ENCODE peak calls at places on chromosomes 13 and 19, in eight cellular contexts. One of them, this sample, is unnamed.

GRCh38 chr13:35876601-35877000 is 254.6 kb downstream of the DCLK1 start:
- DNase-seq in HTR-8/SVneo: no peak
- DNase-seq in C1 segment of cervical spinal cord: no peak
- DNase-seq in activated CD4-positive, alpha-beta T cell treated with anti-CD3 and anti-CD28 coated beads, Interleukin-2, amount 10 ng/mL, durations not matched to agents 7 days and 5 days: no peak
- DNase-seq in upper lobe of right lung: no peak
- DNase-seq in tibial nerve: no peak
- DNase-seq in thyroid gland: no peak
- DNase-seq in adipocyte: peak; percentile 32
- DNase-seq in this sample: no peak

GRCh38 chr13:48831248-48831647 is 144.5 kb upstream of the FNDC3A start:
- DNase-seq in upper lobe of right lung: no peak
- DNase-seq in activated CD4-positive, alpha-beta T cell treated with anti-CD3 and anti-CD28 coated beads, Interleukin-2, amount 10 ng/mL, durations not matched to agents 7 days and 5 days: no peak
- DNase-seq in C1 segment of cervical spinal cord: no peak
- DNase-seq in thyroid gland: no peak
- DNase-seq in adipocyte: no peak
- DNase-seq in HTR-8/SVneo: no peak
- DNase-seq in tibial nerve: no peak
- DNase-seq in this sample: no peak

GRCh38 chr13:23547000-23547590 is 23.1 kb upstream of the TNFRSF19 start:
- DNase-seq in upper lobe of right lung: no peak
- DNase-seq in C1 segment of cervical spinal cord: no peak
- DNase-seq in HTR-8/SVneo: no peak
- DNase-seq in activated CD4-positive, alpha-beta T cell treated with anti-CD3 and anti-CD28 coated beads, Interleukin-2, amount 10 ng/mL, durations not matched to agents 7 days and 5 days: no peak
- DNase-seq in thyroid gland: peak; percentile 51
- DNase-seq in adipocyte: peak; percentile 54
- DNase-seq in tibial nerve: no peak
- DNase-seq in this sample: peak; percentile 15

GRCh38 chr13:32804673-32805260 is 211.5 kb upstream of the KL start:
- DNase-seq in HTR-8/SVneo: no peak
- DNase-seq in C1 segment of cervical spinal cord: no peak
- DNase-seq in adipocyte: peak; percentile 45
- DNase-seq in tibial nerve: no peak
- DNase-seq in upper lobe of right lung: no peak
- DNase-seq in thyroid gland: no peak
- DNase-seq in activated CD4-positive, alpha-beta T cell treated with anti-CD3 and anti-CD28 coated beads, Interleukin-2, amount 10 ng/mL, durations not matched to agents 7 days and 5 days: no peak
- DNase-seq in this sample: no peak

GRCh38 chr13:80469841-80470378 is 129.0 kb upstream of the SPRY2 start:
- DNase-seq in thyroid gland: peak; percentile 23
- DNase-seq in C1 segment of cervical spinal cord: no peak
- DNase-seq in tibial nerve: peak; percentile 87
- DNase-seq in upper lobe of right lung: no peak
- DNase-seq in HTR-8/SVneo: peak; percentile 21
- DNase-seq in adipocyte: peak; percentile 91
- DNase-seq in activated CD4-positive, alpha-beta T cell treated with anti-CD3 and anti-CD28 coated beads, Interleukin-2, amount 10 ng/mL, durations not matched to agents 7 days and 5 days: no peak
- DNase-seq in this sample: peak; percentile 74

GRCh38 chr19:30245401-30246039 is 126.7 kb upstream of the ZNF536 start:
- DNase-seq in adipocyte: no peak
- DNase-seq in HTR-8/SVneo: no peak
- DNase-seq in upper lobe of right lung: no peak
- DNase-seq in thyroid gland: no peak
- DNase-seq in activated CD4-positive, alpha-beta T cell treated with anti-CD3 and anti-CD28 coated beads, Interleukin-2, amount 10 ng/mL, durations not matched to agents 7 days and 5 days: no peak
- DNase-seq in C1 segment of cervical spinal cord: peak; percentile 13
- DNase-seq in tibial nerve: no peak
- DNase-seq in this sample: no peak

GRCh38 chr19:28394705-28395104 is 818.2 kb downstream of the UQCRFS1 start:
- DNase-seq in C1 segment of cervical spinal cord: no peak
- DNase-seq in activated CD4-positive, alpha-beta T cell treated with anti-CD3 and anti-CD28 coated beads, Interleukin-2, amount 10 ng/mL, durations not matched to agents 7 days and 5 days: no peak
- DNase-seq in upper lobe of right lung: no peak
- DNase-seq in adipocyte: no peak
- DNase-seq in HTR-8/SVneo: no peak
- DNase-seq in thyroid gland: no peak
- DNase-seq in tibial nerve: no peak
- DNase-seq in this sample: no peak

GRCh38 chr13:112238436-112238995 is 137.6 kb upstream of the SPACA7 start:
- DNase-seq in HTR-8/SVneo: no peak
- DNase-seq in activated CD4-positive, alpha-beta T cell treated with anti-CD3 and anti-CD28 coated beads, Interleukin-2, amount 10 ng/mL, durations not matched to agents 7 days and 5 days: no peak
- DNase-seq in C1 segment of cervical spinal cord: no peak
- DNase-seq in upper lobe of right lung: peak; percentile 40
- DNase-seq in thyroid gland: no peak
- DNase-seq in tibial nerve: no peak
- DNase-seq in adipocyte: no peak
- DNase-seq in this sample: no peak

GRCh38 chr19:10461047-10461949 is 41.0 kb downstream of the PDE4A start:
- DNase-seq in upper lobe of right lung: peak; percentile 95
- DNase-seq in adipocyte: peak; percentile 95
- DNase-seq in HTR-8/SVneo: peak; percentile 86
- DNase-seq in activated CD4-positive, alpha-beta T cell treated with anti-CD3 and anti-CD28 coated beads, Interleukin-2, amount 10 ng/mL, durations not matched to agents 7 days and 5 days: peak; percentile 84
- DNase-seq in C1 segment of cervical spinal cord: peak; percentile 90
- DNase-seq in thyroid gland: peak; percentile 81
- DNase-seq in tibial nerve: peak; percentile 96
- DNase-seq in this sample: peak; percentile 94

GRCh38 chr19:6888967-6889366 is 1.6 kb downstream of the ADGRE1 start:
- DNase-seq in tibial nerve: no peak
- DNase-seq in HTR-8/SVneo: no peak
- DNase-seq in C1 segment of cervical spinal cord: no peak
- DNase-seq in thyroid gland: no peak
- DNase-seq in adipocyte: no peak
- DNase-seq in upper lobe of right lung: no peak
- DNase-seq in activated CD4-positive, alpha-beta T cell treated with anti-CD3 and anti-CD28 coated beads, Interleukin-2, amount 10 ng/mL, durations not matched to agents 7 days and 5 days: no peak
- DNase-seq in this sample: no peak

GRCh38 chr13:41458187-41458938 is 1.0 kb downstream of the RGCC start:
- DNase-seq in HTR-8/SVneo: no peak
- DNase-seq in thyroid gland: peak; percentile 23
- DNase-seq in tibial nerve: no peak
- DNase-seq in C1 segment of cervical spinal cord: peak; percentile 50
- DNase-seq in adipocyte: peak; percentile 51
- DNase-seq in activated CD4-positive, alpha-beta T cell treated with anti-CD3 and anti-CD28 coated beads, Interleukin-2, amount 10 ng/mL, durations not matched to agents 7 days and 5 days: peak; percentile 57
- DNase-seq in upper lobe of right lung: peak; percentile 77
- DNase-seq in this sample: peak; percentile 46

GRCh38 chr13:110287031-110287828 is 19.7 kb downstream of the COL4A1 start:
- DNase-seq in activated CD4-positive, alpha-beta T cell treated with anti-CD3 and anti-CD28 coated beads, Interleukin-2, amount 10 ng/mL, durations not matched to agents 7 days and 5 days: no peak
- DNase-seq in HTR-8/SVneo: no peak
- DNase-seq in thyroid gland: no peak
- DNase-seq in adipocyte: no peak
- DNase-seq in upper lobe of right lung: no peak
- DNase-seq in C1 segment of cervical spinal cord: no peak
- DNase-seq in tibial nerve: no peak
- DNase-seq in this sample: no peak

GRCh38 chr19:13071444-13072205 is 31.0 kb downstream of the LYL1 start:
- DNase-seq in upper lobe of right lung: no peak
- DNase-seq in activated CD4-positive, alpha-beta T cell treated with anti-CD3 and anti-CD28 coated beads, Interleukin-2, amount 10 ng/mL, durations not matched to agents 7 days and 5 days: no peak
- DNase-seq in adipocyte: no peak
- DNase-seq in HTR-8/SVneo: no peak
- DNase-seq in thyroid gland: no peak
- DNase-seq in C1 segment of cervical spinal cord: no peak
- DNase-seq in tibial nerve: no peak
- DNase-seq in this sample: no peak